ENCODE peak calls at places on chromosome 4, in ten cellular contexts. One of them, this sample, is unnamed.

GRCh38 chr4:6179362-6179761 is 21.0 kb downstream of the JAKMIP1 start:
- DNase-seq in GM06990: no peak
- DNase-seq in A549: no peak
- DNase-seq in AG10803: no peak
- DNase-seq in RWPE1: no peak
- DNase-seq in endodermal cell: no peak
- DNase-seq in kidney epithelial cell: no peak
- DNase-seq in neural progenitor cell: no peak
- DNase-seq in upper lobe of right lung: no peak
- DNase-seq in AG04449: no peak
- DNase-seq in this sample: no peak

GRCh38 chr4:39970559-39971270 is 7.0 kb downstream of the PDS5A start:
- DNase-seq in GM06990: peak
- DNase-seq in A549: peak
- DNase-seq in AG10803: no peak
- DNase-seq in RWPE1: no peak
- DNase-seq in endodermal cell: peak
- DNase-seq in kidney epithelial cell: peak
- DNase-seq in neural progenitor cell: peak
- DNase-seq in upper lobe of right lung: peak
- DNase-seq in AG04449: no peak
- DNase-seq in this sample: no peak

GRCh38 chr4:32858971-32859370 is 2138.8 kb downstream of the PCDH7 start:
- DNase-seq in GM06990: no peak
- DNase-seq in A549: peak
- DNase-seq in AG10803: peak
- DNase-seq in RWPE1: peak
- DNase-seq in endodermal cell: no peak
- DNase-seq in kidney epithelial cell: peak
- DNase-seq in neural progenitor cell: no peak
- DNase-seq in upper lobe of right lung: no peak
- DNase-seq in AG04449: no peak
- DNase-seq in this sample: no peak

GRCh38 chr4:25330335-25330734 is 17.8 kb downstream of the ZCCHC4 start:
- DNase-seq in GM06990: no peak
- DNase-seq in A549: no peak
- DNase-seq in AG10803: no peak
- DNase-seq in RWPE1: no peak
- DNase-seq in endodermal cell: no peak
- DNase-seq in kidney epithelial cell: no peak
- DNase-seq in neural progenitor cell: no peak
- DNase-seq in upper lobe of right lung: no peak
- DNase-seq in AG04449: no peak
- DNase-seq in this sample: no peak

GRCh38 chr4:94507708-94508107 is 56.0 kb downstream of the PDLIM5 start:
- DNase-seq in GM06990: no peak
- DNase-seq in A549: peak
- DNase-seq in AG10803: peak
- DNase-seq in RWPE1: peak
- DNase-seq in endodermal cell: no peak
- DNase-seq in kidney epithelial cell: peak
- DNase-seq in neural progenitor cell: no peak
- DNase-seq in upper lobe of right lung: no peak
- DNase-seq in AG04449: no peak
- DNase-seq in this sample: peak

GRCh38 chr4:621296-622070 is 3.9 kb upstream of the PDE6B start:
- DNase-seq in GM06990: no peak
- DNase-seq in A549: no peak
- DNase-seq in AG10803: no peak
- DNase-seq in RWPE1: no peak
- DNase-seq in endodermal cell: peak
- DNase-seq in kidney epithelial cell: no peak
- DNase-seq in neural progenitor cell: no peak
- DNase-seq in upper lobe of right lung: no peak
- DNase-seq in AG04449: no peak
- DNase-seq in this sample: no peak

GRCh38 chr4:125739760-125740159 is 425.0 kb downstream of the FAT4 start:
- DNase-seq in GM06990: no peak
- DNase-seq in A549: no peak
- DNase-seq in AG10803: peak
- DNase-seq in RWPE1: no peak
- DNase-seq in endodermal cell: no peak
- DNase-seq in kidney epithelial cell: no peak
- DNase-seq in neural progenitor cell: no peak
- DNase-seq in upper lobe of right lung: no peak
- DNase-seq in AG04449: no peak
- DNase-seq in this sample: no peak

GRCh38 chr4:125316391-125316780 is 1.6 kb downstream of the FAT4 start:
- DNase-seq in GM06990: peak
- DNase-seq in A549: peak
- DNase-seq in AG10803: peak
- DNase-seq in RWPE1: peak
- DNase-seq in endodermal cell: peak
- DNase-seq in kidney epithelial cell: no peak
- DNase-seq in neural progenitor cell: peak
- DNase-seq in upper lobe of right lung: peak
- DNase-seq in AG04449: no peak
- DNase-seq in this sample: peak

GRCh38 chr4:185311113-185311888 is 84.4 kb downstream of the LRP2BP start:
- DNase-seq in GM06990: peak
- DNase-seq in A549: no peak
- DNase-seq in AG10803: no peak
- DNase-seq in RWPE1: no peak
- DNase-seq in endodermal cell: no peak
- DNase-seq in kidney epithelial cell: no peak
- DNase-seq in neural progenitor cell: no peak
- DNase-seq in upper lobe of right lung: no peak
- DNase-seq in AG04449: no peak
- DNase-seq in this sample: no peak

GRCh38 chr4:107115185-107115847 is 79.2 kb upstream of the DKK2 start:
- DNase-seq in GM06990: no peak
- DNase-seq in A549: no peak
- DNase-seq in AG10803: peak
- DNase-seq in RWPE1: no peak
- DNase-seq in endodermal cell: no peak
- DNase-seq in kidney epithelial cell: no peak
- DNase-seq in neural progenitor cell: no peak
- DNase-seq in upper lobe of right lung: no peak
- DNase-seq in AG04449: no peak
- DNase-seq in this sample: no peak

GRCh38 chr4:142719854-142720541 is 126.1 kb downstream of the INPP4B start:
- DNase-seq in GM06990: no peak
- DNase-seq in A549: peak
- DNase-seq in AG10803: peak
- DNase-seq in RWPE1: peak
- DNase-seq in endodermal cell: no peak
- DNase-seq in kidney epithelial cell: no peak
- DNase-seq in neural progenitor cell: peak
- DNase-seq in upper lobe of right lung: no peak
- DNase-seq in AG04449: no peak
- DNase-seq in this sample: no peak

GRCh38 chr4:164462471-164462870 is 291.5 kb upstream of the SMIM31 start:
- DNase-seq in GM06990: no peak
- DNase-seq in A549: no peak
- DNase-seq in AG10803: no peak
- DNase-seq in RWPE1: no peak
- DNase-seq in endodermal cell: no peak
- DNase-seq in kidney epithelial cell: no peak
- DNase-seq in neural progenitor cell: no peak
- DNase-seq in upper lobe of right lung: no peak
- DNase-seq in AG04449: no peak
- DNase-seq in this sample: no peak

GRCh38 chr4:184755278-184755677 is 21.4 kb upstream of the CENPU start:
- DNase-seq in GM06990: no peak
- DNase-seq in A549: no peak
- DNase-seq in AG10803: peak
- DNase-seq in RWPE1: peak
- DNase-seq in endodermal cell: no peak
- DNase-seq in kidney epithelial cell: no peak
- DNase-seq in neural progenitor cell: no peak
- DNase-seq in upper lobe of right lung: no peak
- DNase-seq in AG04449: no peak
- DNase-seq in this sample: no peak

GRCh38 chr4:47017494-47017893 is 13.9 kb upstream of the GABRB1 start:
- DNase-seq in GM06990: no peak
- DNase-seq in A549: no peak
- DNase-seq in AG10803: no peak
- DNase-seq in RWPE1: no peak
- DNase-seq in endodermal cell: no peak
- DNase-seq in kidney epithelial cell: no peak
- DNase-seq in neural progenitor cell: no peak
- DNase-seq in upper lobe of right lung: no peak
- DNase-seq in AG04449: no peak
- DNase-seq in this sample: no peak

GRCh38 chr4:183798921-183799307 is 106.2 kb upstream of the STOX2 start:
- DNase-seq in GM06990: no peak
- DNase-seq in A549: no peak
- DNase-seq in AG10803: no peak
- DNase-seq in RWPE1: no peak
- DNase-seq in endodermal cell: peak
- DNase-seq in kidney epithelial cell: no peak
- DNase-seq in neural progenitor cell: peak
- DNase-seq in upper lobe of right lung: no peak
- DNase-seq in AG04449: no peak
- DNase-seq in this sample: no peak

DNA sequence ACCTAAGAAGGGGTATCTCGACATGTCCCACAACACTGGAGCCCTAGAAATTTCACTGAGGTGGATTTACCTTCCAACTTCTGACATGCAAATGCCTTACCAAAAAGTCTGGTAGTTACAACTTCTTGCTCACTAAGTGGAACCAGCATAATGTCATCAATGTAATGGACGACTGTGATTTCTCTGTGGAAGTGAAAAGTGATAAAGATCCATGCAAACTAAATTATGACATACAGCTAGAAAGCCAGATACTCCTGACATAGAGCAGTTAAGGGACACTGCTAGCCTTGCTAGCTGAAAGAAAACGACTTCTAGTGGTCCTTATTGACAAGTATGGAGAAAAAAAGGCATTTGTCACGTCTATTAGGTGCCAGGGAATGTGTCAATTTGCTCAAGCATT is 191.1 kb downstream of the MAB21L2 start:
- DNase-seq in GM06990: no peak
- DNase-seq in A549: no peak
- DNase-seq in AG10803: no peak
- DNase-seq in RWPE1: no peak
- DNase-seq in endodermal cell: no peak
- DNase-seq in kidney epithelial cell: no peak
- DNase-seq in neural progenitor cell: no peak
- DNase-seq in upper lobe of right lung: no peak
- DNase-seq in AG04449: no peak
- DNase-seq in this sample: no peak
- TF ChIP-seq CTCF in GM06990: no peak
- TF ChIP-seq CTCF in A549: no peak
- TF ChIP-seq CTCF in AG10803: no peak
- TF ChIP-seq CTCF in RWPE1: no peak
- TF ChIP-seq CTCF in endodermal cell: no peak
- TF ChIP-seq CTCF in kidney epithelial cell: no peak
- TF ChIP-seq CTCF in neural progenitor cell: no peak
- TF ChIP-seq CTCF in upper lobe of right lung: no peak
- TF ChIP-seq CTCF in AG04449: no peak
- TF ChIP-seq CTCF in this sample: no peak

GRCh38 chr4:97910005-97910404 is 233.3 kb downstream of the STPG2 start:
- DNase-seq in GM06990: no peak
- DNase-seq in A549: peak
- DNase-seq in AG10803: no peak
- DNase-seq in RWPE1: peak
- DNase-seq in endodermal cell: peak
- DNase-seq in kidney epithelial cell: no peak
- DNase-seq in neural progenitor cell: peak
- DNase-seq in upper lobe of right lung: no peak
- DNase-seq in AG04449: no peak
- DNase-seq in this sample: no peak
- TF ChIP-seq CTCF in GM06990: no peak
- TF ChIP-seq CTCF in A549: no peak
- TF ChIP-seq CTCF in AG10803: no peak
- TF ChIP-seq CTCF in RWPE1: peak
- TF ChIP-seq CTCF in endodermal cell: peak
- TF ChIP-seq CTCF in kidney epithelial cell: no peak
- TF ChIP-seq CTCF in neural progenitor cell: peak
- TF ChIP-seq CTCF in upper lobe of right lung: no peak
- TF ChIP-seq CTCF in AG04449: no peak
- TF ChIP-seq CTCF in this sample: no peak

GRCh38 chr4:52861879-52862604 is at the start of gene RASL11B:
- DNase-seq in GM06990: peak
- DNase-seq in A549: peak
- DNase-seq in AG10803: peak
- DNase-seq in RWPE1: peak
- DNase-seq in endodermal cell: peak
- DNase-seq in kidney epithelial cell: no peak
- DNase-seq in neural progenitor cell: peak
- DNase-seq in upper lobe of right lung: peak
- DNase-seq in AG04449: no peak
- DNase-seq in this sample: peak
- TF ChIP-seq CTCF in GM06990: no peak
- TF ChIP-seq CTCF in A549: no peak
- TF ChIP-seq CTCF in AG10803: no peak
- TF ChIP-seq CTCF in RWPE1: no peak
- TF ChIP-seq CTCF in endodermal cell: peak
- TF ChIP-seq CTCF in kidney epithelial cell: no peak
- TF ChIP-seq CTCF in neural progenitor cell: peak
- TF ChIP-seq CTCF in upper lobe of right lung: peak
- TF ChIP-seq CTCF in AG04449: no peak
- TF ChIP-seq CTCF in this sample: no peak

GRCh38 chr4:127777487-127777886 is 4.6 kb upstream of the HSPA4L start:
- DNase-seq in GM06990: no peak
- DNase-seq in A549: no peak
- DNase-seq in AG10803: no peak
- DNase-seq in RWPE1: no peak
- DNase-seq in endodermal cell: no peak
- DNase-seq in kidney epithelial cell: no peak
- DNase-seq in neural progenitor cell: no peak
- DNase-seq in upper lobe of right lung: no peak
- DNase-seq in AG04449: no peak
- DNase-seq in this sample: no peak

GRCh38 chr4:127772769-127773671 is 9.1 kb upstream of the HSPA4L start:
- DNase-seq in GM06990: no peak
- DNase-seq in A549: no peak
- DNase-seq in AG10803: no peak
- DNase-seq in RWPE1: no peak
- DNase-seq in endodermal cell: no peak
- DNase-seq in kidney epithelial cell: no peak
- DNase-seq in neural progenitor cell: no peak
- DNase-seq in upper lobe of right lung: no peak
- DNase-seq in AG04449: no peak
- DNase-seq in this sample: no peak

GRCh38 chr4:127778102-127778501 is 4.0 kb upstream of the HSPA4L start:
- DNase-seq in GM06990: no peak
- DNase-seq in A549: no peak
- DNase-seq in AG10803: no peak
- DNase-seq in RWPE1: no peak
- DNase-seq in endodermal cell: no peak
- DNase-seq in kidney epithelial cell: no peak
- DNase-seq in neural progenitor cell: peak
- DNase-seq in upper lobe of right lung: no peak
- DNase-seq in AG04449: no peak
- DNase-seq in this sample: peak

GRCh38 chr4:127775843-127776242 is 6.3 kb upstream of the HSPA4L start:
- DNase-seq in GM06990: no peak
- DNase-seq in A549: no peak
- DNase-seq in AG10803: no peak
- DNase-seq in RWPE1: no peak
- DNase-seq in endodermal cell: no peak
- DNase-seq in kidney epithelial cell: no peak
- DNase-seq in neural progenitor cell: no peak
- DNase-seq in upper lobe of right lung: no peak
- DNase-seq in AG04449: no peak
- DNase-seq in this sample: no peak

GRCh38 chr4:127776620-127777019 is 5.5 kb upstream of the HSPA4L start:
- DNase-seq in GM06990: no peak
- DNase-seq in A549: no peak
- DNase-seq in AG10803: no peak
- DNase-seq in RWPE1: no peak
- DNase-seq in endodermal cell: no peak
- DNase-seq in kidney epithelial cell: no peak
- DNase-seq in neural progenitor cell: no peak
- DNase-seq in upper lobe of right lung: no peak
- DNase-seq in AG04449: no peak
- DNase-seq in this sample: no peak
- TF ChIP-seq CTCF in GM06990: no peak
- TF ChIP-seq CTCF in A549: no peak
- TF ChIP-seq CTCF in AG10803: no peak
- TF ChIP-seq CTCF in RWPE1: no peak
- TF ChIP-seq CTCF in endodermal cell: no peak
- TF ChIP-seq CTCF in kidney epithelial cell: no peak
- TF ChIP-seq CTCF in neural progenitor cell: no peak
- TF ChIP-seq CTCF in upper lobe of right lung: no peak
- TF ChIP-seq CTCF in AG04449: no peak
- TF ChIP-seq CTCF in this sample: no peak

This sample was measured in Calu3.